ENCODE peak calls at places on chromosomes 4 and X, in ten cellular contexts. J, F, U, X, P, G, L, Z, C and S are unnamed samples.

GRCh38 chr4:77418333-77418732 is 187.3 kb upstream of the CXCL13 start:
- DNase-seq in J (no peak), F (no peak), U (no peak), X (no peak), P (no peak), G (no peak), L (peak), Z (no peak), C (peak), S (no peak)

GRCh38 chr4:87101543-87102199 is 118.7 kb downstream of the KLHL8 start:
- DNase-seq in J (no peak), F (no peak), U (no peak), X (no peak), P (no peak), G (no peak), L (peak), Z (no peak), C (no peak), S (peak)

GRCh38 chr4:162782778-162783507 is 383.7 kb downstream of the NAF1 start:
- DNase-seq in J (no peak), F (no peak), U (no peak), X (no peak), P (peak), G (no peak), L (no peak), Z (no peak), C (no peak), S (peak)

GRCh38 chr4:24607338-24607737 is 23.0 kb upstream of the DHX15 start:
- DNase-seq in J (no peak), F (no peak), U (no peak), X (no peak), P (no peak), G (no peak), L (no peak), Z (no peak), C (no peak), S (peak)

GRCh38 chr4:6179362-6179761 is 21.0 kb downstream of the JAKMIP1 start:
- DNase-seq in J (no peak), F (no peak), U (no peak), X (no peak), P (no peak), G (no peak), L (no peak), Z (no peak), C (peak), S (no peak)

GRCh38 chrX:153646620-153647373 is at the start of gene DUSP9:
- DNase-seq in J (peak), F (peak), U (peak), X (peak), P (no peak), G (peak), L (peak), Z (no peak), C (no peak), S (peak)

GRCh38 chr4:121154103-121154515 is 10.0 kb downstream of the TNIP3 start:
- DNase-seq in J (no peak), F (no peak), U (no peak), X (no peak), P (no peak), G (no peak), L (no peak), Z (no peak), C (no peak), S (no peak)

GRCh38 chr4:125780159-125780558 is 465.4 kb downstream of the FAT4 start:
- DNase-seq in J (no peak), F (no peak), U (no peak), X (no peak), P (peak), G (no peak), L (peak), Z (peak), C (no peak), S (peak)

GRCh38 chr4:113874480-113874879 is 105.0 kb downstream of the ARSJ start:
- DNase-seq in J (no peak), F (no peak), U (no peak), X (no peak), P (no peak), G (no peak), L (no peak), Z (no peak), C (no peak), S (no peak)

GRCh38 chr4:168920438-168921081 is 89.5 kb downstream of the CBR4 start:
- DNase-seq in J (no peak), F (no peak), U (no peak), X (peak), P (no peak), G (no peak), L (no peak), Z (no peak), C (no peak), S (no peak)

GRCh38 chr4:105709081-105709450 is 482 bp downstream of the GSTCD start:
- DNase-seq in J (no peak), F (peak), U (no peak), X (peak), P (peak), G (no peak), L (peak), Z (peak), C (no peak), S (peak)

GRCh38 chrX:94418065-94418464 is 744.1 kb downstream of the FAM133A start:
- DNase-seq in J (no peak), F (no peak), U (no peak), X (no peak), P (no peak), G (no peak), L (no peak), Z (no peak), C (no peak), S (no peak)

GRCh38 chr4:100109921-100110320 is 80.3 kb downstream of the DDIT4L start:
- DNase-seq in J (no peak), F (no peak), U (no peak), X (peak), P (no peak), G (no peak), L (no peak), Z (no peak), C (no peak), S (no peak)

GRCh38 chrX:2708016-2708415 is 16.9 kb downstream of the CD99 start:
- DNase-seq in J (no peak), F (no peak), U (no peak), X (no peak), P (no peak), G (no peak), L (peak), Z (no peak), C (no peak), S (peak)

DNA sequence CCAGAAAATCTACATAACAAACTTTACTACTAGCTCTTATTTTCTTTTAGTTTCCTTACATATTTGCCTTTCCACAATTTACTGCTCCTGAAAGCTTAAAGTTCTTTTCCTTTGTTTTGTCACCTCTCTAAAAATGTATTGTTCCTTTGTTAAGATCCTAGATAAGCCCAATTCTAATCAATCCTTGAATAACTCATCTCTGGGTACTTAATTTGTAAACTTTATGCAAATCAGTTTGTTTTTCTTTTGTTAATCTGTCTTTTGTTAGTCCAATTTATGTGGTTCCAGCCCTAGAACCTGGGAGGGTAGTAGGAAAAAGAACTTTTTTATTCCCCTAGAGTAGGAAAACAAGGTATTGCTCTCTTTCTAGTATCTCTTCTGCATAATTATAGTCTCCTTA is 444.7 kb downstream of the PCDH10 start:
- DNase-seq in J (no peak), F (no peak), U (no peak), X (no peak), P (no peak), G (no peak), L (no peak), Z (no peak), C (no peak), S (no peak)
- H3K4me3 ChIP-seq in J (no peak), F (no peak), U (no peak), X (no peak), P (no peak), G (no peak), L (no peak), Z (no peak), C (no peak), S (no peak)

DNA sequence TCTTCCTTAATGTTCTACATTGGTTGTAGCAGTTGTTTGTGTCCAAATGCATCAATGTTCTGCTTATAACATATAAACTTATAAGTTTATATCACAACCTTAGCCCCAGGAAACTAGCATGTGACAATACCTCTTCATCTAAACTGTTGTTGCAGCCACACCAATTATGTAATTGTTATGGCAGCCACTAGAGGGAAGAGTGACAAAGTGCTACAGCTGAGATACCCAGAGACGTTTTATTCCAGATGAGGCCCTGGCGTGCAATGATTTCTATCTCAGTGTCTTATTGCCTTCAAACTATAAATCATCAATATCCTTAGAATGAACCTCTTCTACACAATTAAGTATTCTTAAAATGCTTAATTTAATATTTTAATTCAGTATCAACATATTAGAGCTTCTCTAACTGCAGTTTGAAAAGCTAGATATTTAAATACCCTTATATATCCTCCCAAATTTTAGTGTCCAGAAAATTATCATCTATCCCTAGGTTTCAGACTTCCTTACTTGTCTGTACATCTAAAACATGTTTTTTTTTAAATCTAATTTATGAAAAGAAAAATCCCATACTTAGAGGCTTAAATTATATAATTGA is 171.6 kb downstream of the PCDH10 start:
- DNase-seq in J (no peak), F (peak), U (no peak), X (peak), P (peak), G (no peak), L (peak), Z (peak), C (no peak), S (peak)
- TF ChIP-seq CTCF in J (no peak), F (peak), U (peak), X (peak), P (peak), G (no peak), L (peak), Z (peak), C (no peak), S (peak)

GRCh38 chr4:131001371-131001770 is 1905.4 kb downstream of the C4orf33 start:
- DNase-seq in J (no peak), F (no peak), U (no peak), X (no peak), P (no peak), G (no peak), L (no peak), Z (peak), C (no peak), S (no peak)
- H3K4me3 ChIP-seq in J (no peak), F (no peak), U (no peak), X (no peak), P (no peak), G (no peak), L (no peak), Z (no peak), C (no peak), S (no peak)

GRCh38 chrX:101787934-101788333 is 128.3 kb upstream of the ARMCX2 start:
- DNase-seq in J (no peak), F (no peak), U (no peak), X (no peak), P (no peak), G (no peak), L (no peak), Z (no peak), C (no peak), S (no peak)
- TF ChIP-seq CTCF in J (no peak), F (no peak), U (no peak), X (no peak), P (no peak), G (no peak), L (no peak), Z (no peak), C (no peak), S (no peak)

GRCh38 chr4:4618846-4619245 is 77.0 kb upstream of the STX18 start:
- DNase-seq in J (no peak), F (no peak), U (no peak), X (no peak), P (peak), G (no peak), L (no peak), Z (no peak), C (no peak), S (peak)
- H3K4me3 ChIP-seq in J (no peak), F (no peak), U (no peak), X (no peak), P (no peak), G (no peak), L (no peak), Z (no peak), C (no peak), S (no peak)

GRCh38 chrX:121307441-121307840 is 260.0 kb downstream of the GLUD2 start:
- DNase-seq in J (no peak), F (no peak), U (no peak), X (no peak), P (no peak), G (no peak), L (peak), Z (peak), C (no peak), S (peak)

GRCh38 chrX:121310820-121311219 is 263.4 kb downstream of the GLUD2 start:
- DNase-seq in J (no peak), F (no peak), U (no peak), X (no peak), P (no peak), G (no peak), L (no peak), Z (no peak), C (no peak), S (no peak)

GRCh38 chrX:121308276-121308805 is 260.9 kb downstream of the GLUD2 start:
- DNase-seq in J (no peak), F (peak), U (no peak), X (no peak), P (peak), G (no peak), L (peak), Z (peak), C (peak), S (peak)
- TF ChIP-seq CTCF in J (no peak), F (peak), U (peak), X (no peak), P (peak), G (no peak), L (peak), Z (peak), C (peak), S (peak)

GRCh38 chr4:163948920-163949455 is 454.5 kb downstream of the TMA16 start:
- DNase-seq in J (no peak), F (no peak), U (no peak), X (no peak), P (no peak), G (no peak), L (no peak), Z (no peak), C (no peak), S (no peak)
- H3K4me3 ChIP-seq in J (no peak), F (no peak), U (no peak), X (no peak), P (no peak), G (no peak), L (no peak), Z (no peak), C (no peak), S (no peak)

DNA sequence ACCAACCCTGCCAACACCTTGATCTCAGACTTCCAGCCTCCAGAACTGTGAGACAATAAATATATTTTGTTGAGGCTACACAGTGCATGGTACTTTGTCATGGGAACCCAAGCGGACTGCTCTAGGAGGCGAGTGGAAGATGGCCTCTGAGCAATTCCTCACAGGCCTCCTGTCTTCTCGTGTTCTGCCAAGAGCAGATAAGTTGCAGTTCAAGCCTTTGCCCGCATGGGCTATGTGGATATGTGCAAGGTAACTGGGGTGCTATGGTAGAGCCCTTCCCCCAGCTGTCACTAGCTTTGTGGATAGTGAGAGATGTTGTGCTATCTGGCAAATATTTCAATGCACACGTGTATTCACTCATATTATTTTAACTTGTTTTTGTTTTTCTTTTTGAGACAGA is 156.0 kb upstream of the BCOR start:
- DNase-seq in J (no peak), F (no peak), U (no peak), X (no peak), P (no peak), G (no peak), L (no peak), Z (no peak), C (no peak), S (no peak)
- TF ChIP-seq CTCF in J (no peak), F (no peak), U (no peak), X (no peak), P (no peak), G (no peak), L (no peak), Z (no peak), C (no peak), S (no peak)